ENCODE peak calls at places on chromosomes 6 and 20, in six cellular contexts. A, K, F, W, Z and G are unnamed samples.

GRCh38 chr6:23963137-23963536 is 162.9 kb upstream of the NRSN1 start:
- DNase-seq in A (no peak), K (no peak), F (no peak), W (no peak), Z (peak), G (no peak)

GRCh38 chr20:62840244-62841197 is 21.1 kb downstream of the TCFL5 start:
- DNase-seq in A (no peak), K (no peak), F (no peak), W (no peak), Z (no peak), G (no peak)

GRCh38 chr6:108738684-108739406 is 109.4 kb upstream of the ARMC2 start:
- DNase-seq in A (no peak), K (no peak), F (no peak), W (no peak), Z (no peak), G (no peak)

GRCh38 chr6:134512946-134513345 is 195.0 kb upstream of the SGK1 start:
- DNase-seq in A (no peak), K (no peak), F (no peak), W (no peak), Z (no peak), G (no peak)

GRCh38 chr6:123380257-123380656 is 256.5 kb downstream of the TRDN start:
- DNase-seq in A (no peak), K (no peak), F (no peak), W (no peak), Z (peak), G (peak)

GRCh38 chr20:19382371-19382770 is 169.9 kb downstream of the SLC24A3 start:
- DNase-seq in A (no peak), K (no peak), F (no peak), W (no peak), Z (no peak), G (no peak)

GRCh38 chr20:47196091-47197081 is 160.1 kb downstream of the ZMYND8 start:
- DNase-seq in A (peak), K (peak), F (peak), W (peak), Z (peak), G (peak)

GRCh38 chr20:63306673-63307537 is 13.9 kb downstream of the COL20A1 start:
- DNase-seq in A (no peak), K (no peak), F (no peak), W (no peak), Z (no peak), G (no peak)

GRCh38 chr6:36131517-36132220 is 1.4 kb downstream of the MAPK13 start:
- DNase-seq in A (peak), K (peak), F (no peak), W (no peak), Z (no peak), G (peak)

GRCh38 chr6:49676671-49677281 is 36.6 kb downstream of the CRISP2 start:
- DNase-seq in A (no peak), K (no peak), F (no peak), W (no peak), Z (no peak), G (peak)

GRCh38 chr6:35049346-35049745 is 91.8 kb downstream of the TCP11 start:
- DNase-seq in A (no peak), K (no peak), F (peak), W (no peak), Z (no peak), G (no peak)
- H3K4me3 ChIP-seq in A (no peak), K (no peak), F (no peak), W (no peak), Z (no peak), G (no peak)

GRCh38 chr6:137704802-137705165 is 162.3 kb upstream of the TNFAIP3 start:
- DNase-seq in A (no peak), K (peak), F (no peak), W (no peak), Z (no peak), G (no peak)

GRCh38 chr6:137701942-137702341 is 165.1 kb upstream of the TNFAIP3 start:
- DNase-seq in A (no peak), K (no peak), F (no peak), W (no peak), Z (no peak), G (no peak)

GRCh38 chr6:137705166-137706064 is 161.6 kb upstream of the TNFAIP3 start:
- DNase-seq in A (peak), K (peak), F (peak), W (peak), Z (peak), G (peak)

GRCh38 chr6:137700751-137701477 is 166.1 kb upstream of the TNFAIP3 start:
- DNase-seq in A (no peak), K (peak), F (no peak), W (peak), Z (no peak), G (peak)

GRCh38 chr6:137702791-137703424 is 164.2 kb upstream of the TNFAIP3 start:
- DNase-seq in A (no peak), K (no peak), F (no peak), W (no peak), Z (no peak), G (no peak)
- TF ChIP-seq CTCF in A (no peak), K (no peak), F (no peak), W (no peak), Z (no peak), G (no peak)

GRCh38 chr20:33685328-33686007 is 717 bp downstream of the E2F1 start:
- DNase-seq in A (no peak), K (no peak), F (no peak), W (no peak), Z (peak), G (peak)
- H3K4me3 ChIP-seq in A (peak), K (peak), F (peak), W (peak), Z (peak), G (peak)

DNA sequence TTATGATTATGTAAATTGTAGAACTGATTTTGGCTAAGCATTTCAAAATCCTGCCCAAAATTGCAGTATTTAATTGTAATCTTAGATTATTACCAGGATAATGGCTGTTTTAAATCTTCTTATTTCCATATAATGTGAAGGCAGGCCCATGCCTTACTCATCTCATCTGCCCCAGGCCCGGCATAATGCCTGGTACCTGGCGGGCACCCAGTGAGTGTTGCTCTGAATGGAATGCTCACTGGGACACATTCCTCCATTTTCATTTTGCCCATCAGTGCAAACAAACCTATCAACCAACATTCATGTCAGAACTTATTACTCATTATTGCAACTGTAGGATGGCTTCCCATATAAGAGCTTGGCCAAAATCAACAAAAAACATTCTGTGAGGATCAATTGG is 22.8 kb downstream of the SAMD5 start:
- DNase-seq in A (no peak), K (no peak), F (no peak), W (no peak), Z (no peak), G (no peak)
- TF ChIP-seq CTCF in A (no peak), K (no peak), F (no peak), W (no peak), Z (no peak), G (no peak)

GRCh38 chr6:52598123-52598823 is 21.4 kb upstream of the TRAM2 start:
- DNase-seq in A (no peak), K (peak), F (peak), W (peak), Z (peak), G (peak)
- H3K4me3 ChIP-seq in A (no peak), K (peak), F (peak), W (no peak), Z (no peak), G (no peak)

GRCh38 chr20:37228111-37228510 is 33.5 kb downstream of the GHRH start:
- DNase-seq in A (no peak), K (no peak), F (no peak), W (no peak), Z (no peak), G (no peak)

GRCh38 chr20:37230200-37230599 is 31.4 kb downstream of the GHRH start:
- DNase-seq in A (no peak), K (no peak), F (no peak), W (no peak), Z (no peak), G (no peak)

GRCh38 chr20:37226889-37227288 is 34.7 kb downstream of the GHRH start:
- DNase-seq in A (no peak), K (peak), F (peak), W (peak), Z (no peak), G (peak)

GRCh38 chr20:37229300-37229699 is 32.3 kb downstream of the GHRH start:
- DNase-seq in A (no peak), K (no peak), F (no peak), W (no peak), Z (peak), G (no peak)

GRCh38 chr20:37228656-37229055 is 33.0 kb downstream of the GHRH start:
- DNase-seq in A (no peak), K (no peak), F (no peak), W (no peak), Z (no peak), G (no peak)
- TF ChIP-seq CTCF in A (no peak), K (no peak), F (no peak), W (no peak), Z (no peak), G (no peak)

GRCh38 chr6:18392346-18392877 is 5.3 kb downstream of the RNF144B start:
- DNase-seq in A (no peak), K (no peak), F (no peak), W (no peak), Z (no peak), G (no peak)
- H3K4me3 ChIP-seq in A (peak), K (no peak), F (no peak), W (no peak), Z (no peak), G (no peak)

GRCh38 chr6:13406781-13407180 is 78.4 kb upstream of the TBC1D7 start:
- DNase-seq in A (no peak), K (no peak), F (no peak), W (no peak), Z (no peak), G (no peak)

GRCh38 chr6:13406051-13406477 is 77.7 kb upstream of the TBC1D7 start:
- DNase-seq in A (no peak), K (no peak), F (no peak), W (peak), Z (no peak), G (no peak)

GRCh38 chr6:13409991-13410390 is 77.4 kb downstream of the GFOD1 start:
- DNase-seq in A (no peak), K (no peak), F (no peak), W (no peak), Z (no peak), G (no peak)

GRCh38 chr6:13407368-13407708 is 79.0 kb upstream of the TBC1D7 start:
- DNase-seq in A (no peak), K (no peak), F (no peak), W (no peak), Z (no peak), G (no peak)

GRCh38 chr6:13407709-13408695 is 79.4 kb downstream of the GFOD1 start:
- DNase-seq in A (no peak), K (no peak), F (no peak), W (peak), Z (no peak), G (peak)
- TF ChIP-seq CTCF in A (no peak), K (no peak), F (no peak), W (no peak), Z (no peak), G (no peak)